ENCODE peak calls at places on chromosomes 6 and 20, in nine cellular contexts. One of them, this sample, is unnamed.

GRCh38 chr6:138309695-138310094 is 68.0 kb upstream of the SMIM28 start:
- DNase-seq in SK-N-SH: no peak
- DNase-seq in iPS DF 6.9: no peak
- DNase-seq in stomach: no peak
- DNase-seq in psoas muscle: no peak
- DNase-seq in CD8-positive, alpha-beta memory T cell: no peak
- DNase-seq in fibroblast of lung: no peak
- DNase-seq in PC-9: no peak
- DNase-seq in PC-3: no peak
- DNase-seq in this sample: no peak

GRCh38 chr6:34243901-34244884 is 4.6 kb downstream of the SMIM29 start:
- DNase-seq in iPS DF 6.9: no peak
- DNase-seq in PC-9: peak; percentile 93
- DNase-seq in psoas muscle: peak; percentile 83
- DNase-seq in CD8-positive, alpha-beta memory T cell: no peak
- DNase-seq in stomach: peak; percentile 63
- DNase-seq in SK-N-SH: peak; percentile 53
- DNase-seq in PC-3: peak; percentile 97
- DNase-seq in fibroblast of lung: peak; percentile 92
- DNase-seq in this sample: peak; percentile 93

GRCh38 chr20:52852695-52853094 is 119.5 kb upstream of the TSHZ2 start:
- DNase-seq in iPS DF 6.9: no peak
- DNase-seq in stomach: peak; percentile 32
- DNase-seq in SK-N-SH: no peak
- DNase-seq in PC-3: no peak
- DNase-seq in fibroblast of lung: peak; percentile 33
- DNase-seq in CD8-positive, alpha-beta memory T cell: no peak
- DNase-seq in PC-9: no peak
- DNase-seq in psoas muscle: no peak
- DNase-seq in this sample: no peak

GRCh38 chr6:8236956-8237355 is 134.6 kb upstream of the EEF1E1 start:
- DNase-seq in fibroblast of lung: no peak
- DNase-seq in SK-N-SH: no peak
- DNase-seq in CD8-positive, alpha-beta memory T cell: no peak
- DNase-seq in psoas muscle: no peak
- DNase-seq in PC-9: no peak
- DNase-seq in iPS DF 6.9: no peak
- DNase-seq in PC-3: no peak
- DNase-seq in stomach: no peak
- DNase-seq in this sample: no peak

GRCh38 chr6:129608886-129609540 is 101.0 kb downstream of the ARHGAP18 start:
- DNase-seq in fibroblast of lung: no peak
- DNase-seq in psoas muscle: no peak
- DNase-seq in SK-N-SH: no peak
- DNase-seq in iPS DF 6.9: no peak
- DNase-seq in stomach: no peak
- DNase-seq in PC-9: no peak
- DNase-seq in CD8-positive, alpha-beta memory T cell: no peak
- DNase-seq in PC-3: no peak
- DNase-seq in this sample: no peak

GRCh38 chr6:119084784-119085183 is 6.3 kb upstream of the FAM184A start:
- DNase-seq in stomach: no peak
- DNase-seq in CD8-positive, alpha-beta memory T cell: no peak
- DNase-seq in psoas muscle: no peak
- DNase-seq in fibroblast of lung: no peak
- DNase-seq in SK-N-SH: no peak
- DNase-seq in iPS DF 6.9: no peak
- DNase-seq in PC-9: no peak
- DNase-seq in PC-3: no peak
- DNase-seq in this sample: no peak

GRCh38 chr6:99282479-99283062 is 66.9 kb downstream of the FAXC start:
- DNase-seq in PC-3: peak; percentile 26
- DNase-seq in SK-N-SH: peak; percentile 33
- DNase-seq in fibroblast of lung: peak; percentile 16
- DNase-seq in PC-9: no peak
- DNase-seq in iPS DF 6.9: no peak
- DNase-seq in stomach: no peak
- DNase-seq in CD8-positive, alpha-beta memory T cell: no peak
- DNase-seq in psoas muscle: no peak
- DNase-seq in this sample: no peak

GRCh38 chr20:54062812-54063280 is 7.5 kb downstream of the BCAS1 start:
- DNase-seq in PC-9: no peak
- DNase-seq in stomach: no peak
- DNase-seq in psoas muscle: no peak
- DNase-seq in fibroblast of lung: peak; percentile 45
- DNase-seq in PC-3: peak; percentile 79
- DNase-seq in SK-N-SH: peak; percentile 66
- DNase-seq in CD8-positive, alpha-beta memory T cell: no peak
- DNase-seq in iPS DF 6.9: no peak
- DNase-seq in this sample: no peak

GRCh38 chr6:167350322-167350721 is 25.4 kb downstream of the TTLL2 start:
- DNase-seq in stomach: no peak
- DNase-seq in CD8-positive, alpha-beta memory T cell: no peak
- DNase-seq in iPS DF 6.9: no peak
- DNase-seq in SK-N-SH: no peak
- DNase-seq in psoas muscle: no peak
- DNase-seq in PC-3: no peak
- DNase-seq in fibroblast of lung: no peak
- DNase-seq in PC-9: no peak
- DNase-seq in this sample: no peak

GRCh38 chr6:5566718-5567117 is 305.4 kb downstream of the FARS2 start:
- DNase-seq in PC-9: no peak
- DNase-seq in CD8-positive, alpha-beta memory T cell: no peak
- DNase-seq in iPS DF 6.9: no peak
- DNase-seq in fibroblast of lung: no peak
- DNase-seq in stomach: no peak
- DNase-seq in PC-3: no peak
- DNase-seq in SK-N-SH: no peak
- DNase-seq in psoas muscle: no peak
- DNase-seq in this sample: no peak

GRCh38 chr6:136500414-136500813 is 49.8 kb downstream of the MAP7 start:
- DNase-seq in PC-3: no peak
- DNase-seq in CD8-positive, alpha-beta memory T cell: no peak
- DNase-seq in fibroblast of lung: no peak
- DNase-seq in SK-N-SH: no peak
- DNase-seq in PC-9: no peak
- DNase-seq in iPS DF 6.9: no peak
- DNase-seq in stomach: no peak
- DNase-seq in psoas muscle: no peak
- DNase-seq in this sample: no peak

GRCh38 chr6:118080547-118080946 is 173.5 kb downstream of the SLC35F1 start:
- DNase-seq in stomach: no peak
- DNase-seq in psoas muscle: no peak
- DNase-seq in CD8-positive, alpha-beta memory T cell: no peak
- DNase-seq in iPS DF 6.9: peak; percentile 13
- DNase-seq in fibroblast of lung: no peak
- DNase-seq in PC-3: peak; percentile 4
- DNase-seq in SK-N-SH: peak; percentile 1
- DNase-seq in PC-9: no peak
- DNase-seq in this sample: no peak

GRCh38 chr6:35065441-35065800 is 75.7 kb downstream of the TCP11 start:
- DNase-seq in PC-3: no peak
- DNase-seq in stomach: no peak
- DNase-seq in SK-N-SH: no peak
- DNase-seq in fibroblast of lung: no peak
- DNase-seq in iPS DF 6.9: no peak
- DNase-seq in PC-9: no peak
- DNase-seq in CD8-positive, alpha-beta memory T cell: no peak
- DNase-seq in psoas muscle: peak; percentile 2
- DNase-seq in this sample: no peak

DNA sequence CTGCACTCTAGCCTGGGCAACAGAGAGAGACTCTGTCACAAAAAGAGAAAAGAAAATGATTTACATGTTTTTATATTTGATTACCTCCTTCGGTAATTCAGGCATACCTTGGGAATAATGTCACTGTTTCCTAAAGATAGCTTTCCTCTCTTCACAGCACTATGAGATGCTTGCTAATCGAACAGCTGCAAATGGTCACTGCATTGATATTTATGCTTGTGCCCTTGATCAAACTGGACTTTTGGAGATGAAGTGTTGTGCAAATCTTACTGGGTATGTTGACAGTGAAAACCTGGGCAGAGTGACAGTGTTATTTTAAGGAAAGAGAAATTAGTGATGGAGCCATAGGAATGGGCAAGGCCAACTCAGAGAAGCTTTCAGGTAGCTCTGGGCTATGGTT is 19.6 kb downstream of the SEC23B start:
- DNase-seq in fibroblast of lung: no peak
- DNase-seq in CD8-positive, alpha-beta memory T cell: no peak
- DNase-seq in SK-N-SH: no peak
- DNase-seq in iPS DF 6.9: no peak
- DNase-seq in PC-3: no peak
- DNase-seq in PC-9: no peak
- DNase-seq in stomach: no peak
- DNase-seq in psoas muscle: no peak
- DNase-seq in this sample: no peak
- H3K36me3 ChIP-seq in fibroblast of lung: peaks cover 8% of the 10 kb centered on the region
- H3K36me3 ChIP-seq in CD8-positive, alpha-beta memory T cell: peaks cover 43% of the 10 kb centered on the region
- H3K36me3 ChIP-seq in SK-N-SH: peaks cover 42% of the 10 kb centered on the region
- H3K36me3 ChIP-seq in iPS DF 6.9: peaks cover 21% of the 10 kb centered on the region
- H3K36me3 ChIP-seq in PC-3: peaks cover 68% of the 10 kb centered on the region
- H3K36me3 ChIP-seq in PC-9: peaks cover 36% of the 10 kb centered on the region
- H3K36me3 ChIP-seq in stomach: peaks cover 95% of the 10 kb centered on the region
- H3K36me3 ChIP-seq in psoas muscle: peaks cover 83% of the 10 kb centered on the region
- H3K36me3 ChIP-seq in this sample: peaks cover 44% of the 10 kb centered on the region

DNA sequence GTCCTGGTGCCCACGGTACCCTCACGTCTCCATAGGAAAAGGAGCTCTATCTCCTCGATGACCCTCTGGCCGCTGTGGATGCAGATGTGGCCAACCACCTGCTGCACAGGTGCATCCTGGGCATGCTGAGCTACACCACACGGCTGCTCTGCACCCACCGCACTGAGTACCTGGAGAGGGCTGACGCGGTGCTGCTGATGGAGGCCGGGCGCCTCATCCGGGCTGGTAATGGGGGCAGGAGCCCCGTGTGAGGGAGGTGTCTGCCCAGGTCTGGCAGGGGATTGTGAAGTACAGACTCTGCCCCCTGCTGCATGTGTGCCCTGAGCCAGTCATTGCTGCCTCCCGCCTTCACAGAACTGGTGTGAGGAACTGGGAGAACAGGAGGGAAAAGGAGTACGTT is 12.4 kb downstream of the DLK2 start:
- DNase-seq in SK-N-SH: no peak
- DNase-seq in psoas muscle: no peak
- DNase-seq in iPS DF 6.9: no peak
- DNase-seq in PC-3: no peak
- DNase-seq in fibroblast of lung: no peak
- DNase-seq in CD8-positive, alpha-beta memory T cell: no peak
- DNase-seq in stomach: no peak
- DNase-seq in PC-9: no peak
- DNase-seq in this sample: no peak
- H3K36me3 ChIP-seq in SK-N-SH: peaks cover 4% of the 10 kb centered on the region
- H3K36me3 ChIP-seq in psoas muscle: peaks cover 98% of the 10 kb centered on the region
- H3K36me3 ChIP-seq in iPS DF 6.9: peaks cover 14% of the 10 kb centered on the region
- H3K36me3 ChIP-seq in PC-3: peaks cover 16% of the 10 kb centered on the region
- H3K36me3 ChIP-seq in fibroblast of lung: peaks cover 8% of the 10 kb centered on the region
- H3K36me3 ChIP-seq in CD8-positive, alpha-beta memory T cell: peaks cover 22% of the 10 kb centered on the region
- H3K36me3 ChIP-seq in stomach: peaks cover 100% of the 10 kb centered on the region
- H3K36me3 ChIP-seq in PC-9: no peaks in the 10 kb centered on the region
- H3K36me3 ChIP-seq in this sample: no peaks in the 10 kb centered on the region

GRCh38 chr6:134619789-134620188 is 301.9 kb upstream of the SGK1 start:
- DNase-seq in PC-9: no peak
- DNase-seq in PC-3: peak; percentile 18
- DNase-seq in fibroblast of lung: peak; percentile 89
- DNase-seq in stomach: no peak
- DNase-seq in psoas muscle: no peak
- DNase-seq in CD8-positive, alpha-beta memory T cell: no peak
- DNase-seq in SK-N-SH: no peak
- DNase-seq in iPS DF 6.9: no peak
- DNase-seq in this sample: peak; percentile 20
- H3K36me3 ChIP-seq in PC-9: no peaks in the 10 kb centered on the region
- H3K36me3 ChIP-seq in PC-3: no peaks in the 10 kb centered on the region
- H3K36me3 ChIP-seq in fibroblast of lung: no peaks in the 10 kb centered on the region
- H3K36me3 ChIP-seq in stomach: no peaks in the 10 kb centered on the region
- H3K36me3 ChIP-seq in psoas muscle: no peaks in the 10 kb centered on the region
- H3K36me3 ChIP-seq in CD8-positive, alpha-beta memory T cell: no peaks in the 10 kb centered on the region
- H3K36me3 ChIP-seq in SK-N-SH: no peaks in the 10 kb centered on the region
- H3K36me3 ChIP-seq in iPS DF 6.9: no peaks in the 10 kb centered on the region
- H3K36me3 ChIP-seq in this sample: no peaks in the 10 kb centered on the region

GRCh38 chr20:49275634-49276033 is 2.2 kb downstream of the ZNFX1 start:
- DNase-seq in PC-3: peak; percentile 75
- DNase-seq in psoas muscle: no peak
- DNase-seq in fibroblast of lung: peak; percentile 52
- DNase-seq in CD8-positive, alpha-beta memory T cell: no peak
- DNase-seq in PC-9: peak; percentile 39
- DNase-seq in SK-N-SH: no peak
- DNase-seq in iPS DF 6.9: no peak
- DNase-seq in stomach: no peak
- DNase-seq in this sample: no peak
- H3K36me3 ChIP-seq in PC-3: peaks cover 46% of the 10 kb centered on the region
- H3K36me3 ChIP-seq in psoas muscle: peaks cover 66% of the 10 kb centered on the region
- H3K36me3 ChIP-seq in fibroblast of lung: peaks cover 19% of the 10 kb centered on the region
- H3K36me3 ChIP-seq in CD8-positive, alpha-beta memory T cell: peaks cover 43% of the 10 kb centered on the region
- H3K36me3 ChIP-seq in PC-9: peaks cover 59% of the 10 kb centered on the region
- H3K36me3 ChIP-seq in SK-N-SH: peaks cover 68% of the 10 kb centered on the region
- H3K36me3 ChIP-seq in iPS DF 6.9: peaks cover 22% of the 10 kb centered on the region
- H3K36me3 ChIP-seq in stomach: peaks cover 62% of the 10 kb centered on the region
- H3K36me3 ChIP-seq in this sample: peaks cover 80% of the 10 kb centered on the region

GRCh38 chr20:25509084-25509483 is 76.2 kb downstream of the NINL start:
- DNase-seq in iPS DF 6.9: no peak
- DNase-seq in SK-N-SH: no peak
- DNase-seq in PC-9: no peak
- DNase-seq in CD8-positive, alpha-beta memory T cell: no peak
- DNase-seq in stomach: no peak
- DNase-seq in fibroblast of lung: no peak
- DNase-seq in PC-3: no peak
- DNase-seq in psoas muscle: no peak
- DNase-seq in this sample: no peak
- H3K36me3 ChIP-seq in iPS DF 6.9: peaks cover 17% of the 10 kb centered on the region
- H3K36me3 ChIP-seq in SK-N-SH: peaks cover 36% of the 10 kb centered on the region
- H3K36me3 ChIP-seq in PC-9: peaks cover 3% of the 10 kb centered on the region
- H3K36me3 ChIP-seq in CD8-positive, alpha-beta memory T cell: no peaks in the 10 kb centered on the region
- H3K36me3 ChIP-seq in stomach: peaks cover 94% of the 10 kb centered on the region
- H3K36me3 ChIP-seq in fibroblast of lung: peaks cover 8% of the 10 kb centered on the region
- H3K36me3 ChIP-seq in PC-3: peaks cover 10% of the 10 kb centered on the region
- H3K36me3 ChIP-seq in psoas muscle: no peaks in the 10 kb centered on the region
- H3K36me3 ChIP-seq in this sample: no peaks in the 10 kb centered on the region

DNA sequence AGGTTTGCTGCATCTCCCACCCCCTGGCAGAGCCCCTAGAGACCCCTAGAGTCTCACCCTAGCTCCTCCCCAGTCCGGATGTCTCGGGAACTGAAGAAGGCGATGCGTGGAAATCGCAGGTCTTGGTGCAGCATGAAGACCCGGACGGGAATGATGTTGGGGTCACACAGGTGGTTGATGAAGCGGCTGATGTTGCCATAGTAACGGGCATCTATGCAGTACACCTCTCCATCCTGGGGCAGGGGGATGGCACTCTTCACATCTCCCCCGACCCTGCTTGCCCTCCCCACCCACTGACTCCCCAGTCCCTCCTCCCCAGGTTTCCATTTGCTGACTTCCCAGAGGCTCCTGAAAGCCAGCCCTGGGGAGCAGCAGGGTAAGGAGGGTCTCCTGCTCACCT is 1.8 kb upstream of the SLC44A4 start:
- DNase-seq in iPS DF 6.9: no peak
- DNase-seq in fibroblast of lung: no peak
- DNase-seq in stomach: no peak
- DNase-seq in PC-3: no peak
- DNase-seq in psoas muscle: no peak
- DNase-seq in CD8-positive, alpha-beta memory T cell: no peak
- DNase-seq in SK-N-SH: no peak
- DNase-seq in PC-9: no peak
- DNase-seq in this sample: no peak
- H3K36me3 ChIP-seq in iPS DF 6.9: peaks cover 44% of the 10 kb centered on the region
- H3K36me3 ChIP-seq in fibroblast of lung: peaks cover 28% of the 10 kb centered on the region
- H3K36me3 ChIP-seq in stomach: peaks cover 62% of the 10 kb centered on the region
- H3K36me3 ChIP-seq in PC-3: peaks cover 37% of the 10 kb centered on the region
- H3K36me3 ChIP-seq in psoas muscle: peaks cover 58% of the 10 kb centered on the region
- H3K36me3 ChIP-seq in CD8-positive, alpha-beta memory T cell: peaks cover 26% of the 10 kb centered on the region
- H3K36me3 ChIP-seq in SK-N-SH: peaks cover 7% of the 10 kb centered on the region
- H3K36me3 ChIP-seq in PC-9: peaks cover 5% of the 10 kb centered on the region
- H3K36me3 ChIP-seq in this sample: no peaks in the 10 kb centered on the region